ENCODE peak calls at places on chromosomes 6 and 20, in six cellular contexts. K, Z, H, A, M and I are unnamed samples.
A peak's percentile ranks its signal among the peaks of the same experiment; 100 is the strongest.

GRCh38 chr6:137016366-137016765 is 28.4 kb downstream of the IL20RA start:
- DNase-seq in K (no peak), M (no peak), H (no peak), A (no peak), Z (no peak), I (no peak)

GRCh38 chr6:36360241-36361054 is 23.8 kb upstream of the BNIP5 start:
- DNase-seq in Z (peak; percentile 20), M (peak; percentile 51), H (peak; percentile 38), K (peak; percentile 60), A (peak; percentile 88), I (peak; percentile 57)

GRCh38 chr6:166354965-166355364 is 12.6 kb upstream of the SFT2D1 start:
- DNase-seq in H (no peak), M (no peak), A (no peak), K (no peak), Z (no peak), I (no peak)

GRCh38 chr20:667351-668034 is 8.1 kb downstream of the SCRT2 start:
- DNase-seq in H (no peak), K (no peak), M (no peak), A (peak; percentile 61), Z (no peak), I (peak; percentile 50)

GRCh38 chr20:17936791-17937687 is 31.6 kb downstream of the SNX5 start:
- DNase-seq in K (no peak), M (no peak), A (peak; percentile 72), H (no peak), Z (no peak), I (no peak)

GRCh38 chr6:167824591-167825041 is 2.1 kb upstream of the AFDN start:
- DNase-seq in A (peak; percentile 63), H (no peak), Z (no peak), K (no peak), M (no peak), I (no peak)

GRCh38 chr6:37244430-37245310 is 12.9 kb upstream of the TBC1D22B start:
- DNase-seq in Z (peak; percentile 100), A (peak; percentile 86), H (peak; percentile 100), M (peak; percentile 12), K (no peak), I (no peak)

GRCh38 chr6:150741633-150742200 is 123.8 kb upstream of the MTHFD1L start:
- DNase-seq in M (no peak), K (peak; percentile 23), A (no peak), H (no peak), Z (no peak), I (no peak)

GRCh38 chr6:128068110-128068460 is 167.2 kb upstream of the THEMIS start:
- DNase-seq in Z (no peak), A (no peak), H (no peak), K (no peak), M (no peak), I (no peak)

GRCh38 chr6:96015321-96015790 is 418 bp upstream of the FUT9 start:
- DNase-seq in H (no peak), K (no peak), Z (no peak), A (no peak), M (peak; percentile 71), I (no peak)

GRCh38 chr6:153032255-153032882 is 29.9 kb upstream of the MTRF1L start:
- DNase-seq in K (peak; percentile 27), Z (peak; percentile 38), A (peak; percentile 53), M (no peak), H (peak; percentile 24), I (no peak)

GRCh38 chr20:47453167-47453782 is 48.4 kb upstream of the NCOA3 start:
- DNase-seq in M (no peak), K (peak; percentile 74), A (peak; percentile 78), H (peak; percentile 74), Z (peak; percentile 43), I (no peak)

GRCh38 chr6:111813247-111814162 is 59.7 kb downstream of the FYN start:
- DNase-seq in M (no peak), H (peak; percentile 46), A (peak; percentile 42), K (no peak), Z (no peak), I (no peak)

GRCh38 chr6:52647199-52647598 is 23.7 kb upstream of the TMEM14A start:
- DNase-seq in A (peak; percentile 53), Z (no peak), H (peak; percentile 34), K (no peak), M (no peak), I (no peak)

GRCh38 chr6:5730586-5731263 is 276.0 kb downstream of the NRN1 start:
- DNase-seq in K (no peak), H (peak; percentile 60), M (no peak), A (peak; percentile 50), Z (no peak), I (no peak)

GRCh38 chr20:34403908-34404307 is 40.8 kb downstream of the ITCH start:
- DNase-seq in H (no peak), A (no peak), Z (no peak), M (no peak), K (no peak), I (no peak)

GRCh38 chr6:24823185-24823584 is 24.5 kb upstream of the ARMH2 start:
- DNase-seq in A (no peak), H (no peak), K (no peak), Z (no peak), M (no peak), I (no peak)

GRCh38 chr20:33684533-33685327 is 1.5 kb downstream of the E2F1 start:
- DNase-seq in K (no peak), A (no peak), M (no peak), Z (no peak), H (no peak), I (no peak)

GRCh38 chr6:107330190-107330589 is 129.2 kb downstream of the PDSS2 start:
- DNase-seq in M (no peak), K (no peak), H (no peak), Z (no peak), A (no peak), I (no peak)

GRCh38 chr6:9295641-9296040 is 860.3 kb upstream of the SLC35B3 start:
- DNase-seq in H (no peak), Z (no peak), M (no peak), A (no peak), K (no peak), I (no peak)

GRCh38 chr6:166667886-166668620 is 41.0 kb upstream of the RPS6KA2 start:
- DNase-seq in K (no peak), M (no peak), Z (no peak), A (no peak), H (no peak), I (no peak)

GRCh38 chr6:79946773-79947190 is 571 bp downstream of the ELOVL4 start:
- DNase-seq in K (no peak), A (peak; percentile 43), M (no peak), Z (no peak), H (no peak), I (no peak)

GRCh38 chr6:118722820-118723526 is 71.6 kb upstream of the CEP85L start:
- DNase-seq in A (no peak), Z (no peak), H (no peak), K (no peak), M (no peak), I (no peak)